ENCODE peak calls at places on chromosomes 3 and 15, in five cellular contexts. C is dorsolateral prefrontal cortex, H is testis, Q is heart right ventricle, W is fibroblast of pulmonary artery. R is an unnamed sample.
A peak's percentile ranks its signal among the peaks of the same experiment; 100 is the strongest.

GRCh38 chr15:74817370-74817737 is 4.7 kb downstream of the LMAN1L start:
- DNase-seq in C (no peak), H (peak; percentile 67), Q (peak; percentile 47), W (peak; percentile 11), R (peak; percentile 50)

GRCh38 chr3:88991496-88991895 is 115.9 kb upstream of the EPHA3 start:
- DNase-seq in C (no peak), H (no peak), Q (no peak), W (no peak), R (no peak)

GRCh38 chr15:63073497-63074172 is 31.1 kb downstream of the TPM1 start:
- DNase-seq in W (no peak), C (no peak), H (no peak), Q (no peak), R (no peak)

GRCh38 chr15:48695088-48695834 is 49.8 kb upstream of the FBN1 start:
- DNase-seq in C (no peak), W (peak; percentile 82), H (no peak), Q (no peak), R (no peak)

GRCh38 chr3:25429960-25430941 is 2.2 kb downstream of the RARB start:
- DNase-seq in C (no peak), W (peak; percentile 38), Q (no peak), H (no peak), R (no peak)

GRCh38 chr15:57922780-57923179 is 142.7 kb downstream of the ALDH1A2 start:
- DNase-seq in C (no peak), W (peak; percentile 67), H (peak; percentile 63), Q (peak; percentile 80), R (no peak)

GRCh38 chr3:121958801-121959200 is 63.2 kb downstream of the ILDR1 start:
- DNase-seq in W (no peak), Q (no peak), C (no peak), H (no peak), R (no peak)

GRCh38 chr3:186464424-186465093 is 79.6 kb downstream of the CRYGS start:
- DNase-seq in C (no peak), W (no peak), H (no peak), Q (no peak), R (peak; percentile 49)

GRCh38 chr15:75693501-75694240 is 19.0 kb downstream of the CSPG4 start:
- DNase-seq in W (peak; percentile 71), C (no peak), Q (no peak), H (no peak), R (no peak)

GRCh38 chr3:57803647-57804081 is 47.6 kb downstream of the SLMAP start:
- DNase-seq in C (no peak), Q (peak; percentile 32), H (no peak), W (peak; percentile 91), R (no peak)

GRCh38 chr3:10248984-10249748 is 907 bp downstream of the TATDN2 start:
- DNase-seq in Q (no peak), H (peak; percentile 29), W (no peak), C (no peak), R (peak; percentile 61)

GRCh38 chr3:74267583-74268184 is 346.8 kb downstream of the CNTN3 start:
- DNase-seq in C (no peak), W (peak; percentile 72), Q (peak; percentile 15), H (peak; percentile 75), R (peak; percentile 59)

GRCh38 chr3:18444597-18445420 is 19.7 kb upstream of the SATB1 start:
- DNase-seq in H (peak; percentile 50), W (peak; percentile 52), C (peak; percentile 42), Q (peak; percentile 47), R (peak; percentile 40)

GRCh38 chr15:63234479-63234878 is 42.9 kb upstream of the APH1B start:
- DNase-seq in H (peak; percentile 62), W (peak; percentile 76), C (no peak), Q (peak; percentile 66), R (peak; percentile 41)

GRCh38 chr15:87777054-87777498 is 479.5 kb downstream of the NTRK3 start:
- DNase-seq in H (no peak), C (no peak), W (peak; percentile 62), Q (peak; percentile 19), R (no peak)

GRCh38 chr3:182570934-182571594 is 222.2 kb upstream of the ATP11B start:
- DNase-seq in Q (no peak), H (no peak), W (no peak), C (no peak), R (no peak)

GRCh38 chr3:182575941-182576340 is 217.4 kb upstream of the ATP11B start:
- DNase-seq in H (no peak), Q (no peak), C (no peak), W (no peak), R (no peak)
- TF ChIP-seq CTCF in H (no peak), Q (no peak), C (no peak), W (no peak), R (no peak)

DNA sequence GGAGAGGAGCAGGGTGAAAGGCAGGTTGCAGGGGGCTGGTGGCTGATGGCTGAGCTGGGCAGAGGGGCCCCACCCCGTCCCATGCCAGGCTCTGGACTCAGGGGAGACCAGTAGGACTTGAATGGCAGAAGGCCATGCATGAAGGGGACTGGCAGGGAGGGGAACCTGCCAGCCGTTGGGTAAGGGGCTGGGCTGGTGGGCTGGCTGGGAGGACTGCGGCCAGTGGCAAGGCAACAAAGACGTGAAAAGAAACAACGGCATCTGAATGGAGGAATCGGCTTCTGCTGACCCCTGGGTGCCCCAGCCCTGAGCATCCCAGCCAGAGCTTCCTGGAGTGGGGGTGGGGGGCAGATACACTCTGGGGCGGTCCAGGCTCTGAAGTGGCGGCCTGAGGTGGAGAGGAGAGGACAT is 11.6 kb downstream of the GLYCTK start:
- DNase-seq in W (no peak), Q (no peak), H (no peak), C (no peak), R (no peak)
- H3K4me3 ChIP-seq in W (no peak overlapping the region), Q (no peak overlapping the region), H (no peak overlapping the region), C (no peak overlapping the region), R (no peak overlapping the region)

GRCh38 chr3:83928391-83928790 is 1030.4 kb upstream of the CADM2 start:
- DNase-seq in Q (no peak), C (no peak), W (no peak), H (peak; percentile 80), R (peak; percentile 50)
- TF ChIP-seq CTCF in Q (no peak), C (peak; percentile 4), W (no peak), H (no peak), R (peak; percentile 40)

GRCh38 chr3:109131276-109131675 is 5.2 kb upstream of the C3orf85 start:
- DNase-seq in H (no peak), Q (no peak), W (no peak), C (no peak), R (no peak)

GRCh38 chr3:109132801-109133473 is 3.6 kb upstream of the C3orf85 start:
- DNase-seq in H (no peak), W (peak; percentile 35), C (no peak), Q (no peak), R (no peak)

GRCh38 chr3:109137766-109138165 is 1.2 kb downstream of the C3orf85 start:
- DNase-seq in C (no peak), W (no peak), Q (no peak), H (no peak), R (no peak)

GRCh38 chr3:109136533-109136932 is at the start of gene C3orf85:
- DNase-seq in H (no peak), C (no peak), Q (no peak), W (no peak), R (no peak)
- H3K4me3 ChIP-seq in H (no peak within 1 kb of the TSS), C (no peak within 1 kb of the TSS), Q (no peak within 1 kb of the TSS), W (no peak within 1 kb of the TSS), R (no peak within 1 kb of the TSS)

DNA sequence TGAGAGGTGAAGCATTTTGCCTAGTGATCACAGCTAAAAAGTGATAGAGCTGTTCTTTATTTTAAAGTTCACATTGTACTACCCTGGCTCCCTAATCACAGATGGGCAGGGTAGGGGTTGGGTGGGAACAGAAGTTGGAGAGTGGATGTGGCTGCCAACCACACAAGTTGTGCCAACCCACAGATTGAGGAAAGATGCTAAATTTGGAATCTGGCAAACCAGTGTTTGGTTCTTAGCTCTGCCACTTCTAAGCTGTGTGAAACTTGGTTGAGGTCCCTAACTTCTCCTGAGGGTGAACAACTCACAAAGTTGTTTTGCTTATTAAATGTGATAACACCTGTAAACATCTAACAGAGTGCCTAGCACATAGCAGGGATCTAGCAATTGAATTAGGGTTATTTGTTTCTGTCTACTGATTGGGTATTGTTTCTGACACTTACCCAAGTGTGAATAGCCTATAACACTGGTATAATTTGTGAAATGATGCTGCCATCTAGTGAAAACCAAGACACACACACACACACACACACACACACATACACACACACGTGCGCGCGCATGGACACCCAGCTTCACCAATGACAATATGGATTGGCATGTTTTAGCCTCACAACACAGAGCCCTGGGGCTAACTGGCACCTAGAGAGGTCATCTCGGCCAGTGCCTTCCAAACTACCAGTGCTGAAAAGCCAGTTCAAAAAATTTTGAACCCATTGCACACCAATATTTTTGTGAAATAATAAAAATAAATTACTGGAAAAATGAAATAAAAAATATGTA is 25.3 kb downstream of the ADGRG7 start:
- DNase-seq in Q (no peak), H (no peak), C (no peak), W (peak; percentile 25), R (peak; percentile 62)
- TF ChIP-seq CTCF in Q (no peak), H (no peak), C (no peak), W (no peak), R (no peak)

DNA sequence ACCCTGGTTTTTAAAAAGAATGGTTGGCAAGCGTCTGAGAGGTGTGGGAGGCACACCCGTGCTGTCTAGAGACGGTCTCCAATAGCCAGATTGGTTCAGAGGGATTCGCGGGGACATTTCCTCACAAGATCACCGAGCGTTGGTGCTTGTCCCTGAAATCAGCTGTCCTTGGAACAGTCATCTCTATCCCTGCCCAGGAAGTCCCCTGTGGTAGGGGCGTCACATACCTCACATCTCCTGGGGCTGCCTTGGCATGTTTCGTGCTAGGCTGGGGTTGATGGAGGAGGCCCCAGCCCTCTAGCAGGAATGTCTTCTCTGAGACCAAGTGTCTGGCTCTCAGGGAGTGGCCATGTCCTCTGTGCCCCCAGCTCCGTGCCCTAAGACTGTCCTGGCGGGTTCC is 6.8 kb downstream of the FBLN2 start:
- DNase-seq in Q (no peak), H (no peak), W (no peak), C (no peak), R (no peak)
- H3K4me3 ChIP-seq in Q (no peak overlapping the region), H (no peak overlapping the region), W (no peak overlapping the region), C (no peak overlapping the region), R (no peak overlapping the region)

GRCh38 chr3:159458010-159458409 is 530.6 kb upstream of the IL12A start:
- DNase-seq in Q (no peak), H (no peak), C (no peak), W (peak; percentile 88), R (no peak)
- TF ChIP-seq CTCF in Q (no peak), H (no peak), C (no peak), W (no peak), R (no peak)

GRCh38 chr3:59049671-59050331 is at the start of gene CFAP20DC:
- DNase-seq in H (peak; percentile 96), C (peak; percentile 85), Q (peak; percentile 86), W (peak; percentile 94), R (peak; percentile 95)
- H3K4me3 ChIP-seq in H (peak within 1 kb of the TSS; percentile 65), C (peak within 1 kb of the TSS; percentile 73), Q (peak within 1 kb of the TSS; percentile 65), W (peak within 1 kb of the TSS; percentile 66), R (peak within 1 kb of the TSS; percentile 66)